ENCODE peak calls at places on chromosomes 1 and 21, in six cellular contexts. S, R, F, X, E and Z are unnamed samples.

GRCh38 chr1:181179279-181179979 is 90.9 kb downstream of the IER5 start:
- DNase-seq in S (no peak), R (no peak), F (no peak), X (no peak), E (no peak), Z (no peak)

GRCh38 chr21:39020751-39021474 is 162.3 kb downstream of the PSMG1 start:
- DNase-seq in S (peak; percentile 38), R (no peak), F (peak; percentile 66), X (no peak), E (peak; percentile 87), Z (no peak)

GRCh38 chr1:172917972-172918371 is 132.8 kb downstream of the TNFSF18 start:
- DNase-seq in S (no peak), R (no peak), F (no peak), X (no peak), E (peak; percentile 69), Z (no peak)

GRCh38 chr1:17661546-17662157 is 93.5 kb upstream of the ACTL8 start:
- DNase-seq in S (peak; percentile 33), R (no peak), F (peak; percentile 77), X (peak; percentile 42), E (peak; percentile 62), Z (peak; percentile 58)

GRCh38 chr1:208425096-208425495 is 180.9 kb upstream of the PLXNA2 start:
- DNase-seq in S (no peak), R (no peak), F (no peak), X (no peak), E (no peak), Z (no peak)

GRCh38 chr1:212773011-212773410 is 18.6 kb downstream of the NSL1 start:
- DNase-seq in S (no peak), R (no peak), F (no peak), X (no peak), E (no peak), Z (no peak)

GRCh38 chr1:14520514-14521163 is 77.8 kb upstream of the KAZN start:
- DNase-seq in S (no peak), R (no peak), F (no peak), X (no peak), E (no peak), Z (no peak)

GRCh38 chr1:62144238-62144831 is 50.3 kb upstream of the L1TD1 start:
- DNase-seq in S (peak; percentile 26), R (no peak), F (no peak), X (peak; percentile 25), E (peak; percentile 69), Z (peak; percentile 4)

GRCh38 chr1:87269921-87270320 is 58.8 kb upstream of the LMO4 start:
- DNase-seq in S (no peak), R (no peak), F (no peak), X (no peak), E (no peak), Z (no peak)